ENCODE peak calls at places on chromosomes 16 and 17, in seven cellular contexts. M is T-helper 1 cell; C is right atrium auricular region; U is mucosa of descending colon; Q is stimulated activated CD8-positive, alpha-beta memory T cell treated with anti-CD3 and anti-CD28 coated beads, Interleukin-2, amount 100 ng/mL, for 48 hours; J is HT1080; N is stimulated activated CD4-positive, alpha-beta T cell treated with anti-CD3 and anti-CD28 coated beads, Interleukin-1b, Interleukin-23, amount 100 ng/mL, for 24 hours. B is an unnamed sample.
A peak's percentile ranks its signal among the peaks of the same experiment; 100 is the strongest.

GRCh38 chr16:56450275-56450889 is 750 bp downstream of the NUDT21 start:
- DNase-seq in M (no peak), C (no peak), U (no peak), Q (no peak), J (no peak), N (no peak), B (no peak)

GRCh38 chr16:7452090-7452489 is 119.4 kb downstream of the RBFOX1 start:
- DNase-seq in M (no peak), C (no peak), U (no peak), Q (no peak), J (no peak), N (no peak), B (no peak)

GRCh38 chr16:56311208-56312027 is 113.9 kb downstream of the AMFR start:
- DNase-seq in M (no peak), C (no peak), U (no peak), Q (no peak), J (no peak), N (no peak), B (no peak)

GRCh38 chr16:25235991-25236390 is 19.2 kb downstream of the AQP8 start:
- DNase-seq in M (no peak), C (no peak), U (no peak), Q (no peak), J (no peak), N (no peak), B (no peak)

GRCh38 chr17:79996291-79996690 is 39.4 kb downstream of the TBC1D16 start:
- DNase-seq in M (no peak), C (no peak), U (no peak), Q (no peak), J (no peak), N (no peak), B (no peak)

GRCh38 chr17:13485327-13485726 is 116.4 kb downstream of the HS3ST3A1 start:
- DNase-seq in M (no peak), C (no peak), U (no peak), Q (no peak), J (no peak), N (no peak), B (no peak)

GRCh38 chr17:34306466-34306865 is 12.8 kb upstream of the CCL8 start:
- DNase-seq in M (no peak), C (peak; percentile 63), U (no peak), Q (no peak), J (peak; percentile 44), N (no peak), B (no peak)

GRCh38 chr17:58084317-58084981 is 1.2 kb downstream of the DYNLL2 start:
- DNase-seq in M (peak; percentile 45), C (no peak), U (peak; percentile 54), Q (peak; percentile 14), J (peak; percentile 7), N (no peak), B (peak; percentile 19)

GRCh38 chr16:2476345-2476720 is 1.4 kb downstream of the TBC1D24 start:
- DNase-seq in M (no peak), C (no peak), U (no peak), Q (no peak), J (no peak), N (no peak), B (no peak)

GRCh38 chr16:12553191-12553590 is 250.5 kb downstream of the CPPED1 start:
- DNase-seq in M (no peak), C (no peak), U (no peak), Q (no peak), J (no peak), N (no peak), B (no peak)

GRCh38 chr16:84854759-84855158 is 35.0 kb downstream of the CRISPLD2 start:
- DNase-seq in M (no peak), C (no peak), U (no peak), Q (no peak), J (no peak), N (no peak), B (no peak)

GRCh38 chr17:46777943-46778915 is 40.3 kb downstream of the WNT3 start:
- DNase-seq in M (no peak), C (no peak), U (no peak), Q (no peak), J (no peak), N (no peak), B (no peak)